ENCODE peak calls at places on chromosomes 16 and 17, in five cellular contexts. A, M, N, Q and L are unnamed samples.

GRCh38 chr16:75286996-75287395 is 35.6 kb upstream of the BCAR1 start:
- DNase-seq in A (no peak), M (no peak), N (no peak), Q (no peak), L (no peak)

GRCh38 chr16:70253291-70254094 is 1.8 kb upstream of the EXOSC6 start:
- DNase-seq in A (peak; percentile 51), M (peak; percentile 56), N (no peak), Q (peak; percentile 26), L (no peak)

GRCh38 chr17:7557825-7558543 is 566 bp upstream of the TNFSF13 start:
- DNase-seq in A (peak; percentile 94), M (no peak), N (peak; percentile 95), Q (peak; percentile 94), L (peak; percentile 93)

GRCh38 chr16:35409503-35409902 is 1950.1 kb downstream of the TP53TG3F start:
- DNase-seq in A (no peak), M (no peak), N (no peak), Q (no peak), L (no peak)

GRCh38 chr17:9875441-9875840 is 29.6 kb downstream of the RCVRN start:
- DNase-seq in A (peak; percentile 8), M (no peak), N (no peak), Q (no peak), L (no peak)

GRCh38 chr16:71453051-71453450 is 9.0 kb downstream of the ZNF23 start:
- DNase-seq in A (no peak), M (no peak), N (no peak), Q (no peak), L (no peak)

GRCh38 chr16:1458977-1459341 is 14.6 kb upstream of the CCDC154 start:
- DNase-seq in A (no peak), M (peak; percentile 39), N (no peak), Q (no peak), L (no peak)

GRCh38 chr16:25224731-25225319 is 8.1 kb downstream of the AQP8 start:
- DNase-seq in A (no peak), M (no peak), N (no peak), Q (no peak), L (no peak)

GRCh38 chr17:8799851-8800212 is 667 bp upstream of the MFSD6L start:
- DNase-seq in A (no peak), M (no peak), N (no peak), Q (no peak), L (no peak)

GRCh38 chr16:72554935-72555334 is 383.0 kb upstream of the PMFBP1 start:
- DNase-seq in A (no peak), M (no peak), N (no peak), Q (no peak), L (no peak)

GRCh38 chr16:2191446-2191706 is 5.0 kb downstream of the CASKIN1 start:
- DNase-seq in A (no peak), M (no peak), N (no peak), Q (no peak), L (no peak)

GRCh38 chr16:81318711-81319110 is 3.9 kb downstream of the GAN start:
- DNase-seq in A (no peak), M (no peak), N (no peak), Q (no peak), L (no peak)

GRCh38 chr17:47630614-47631013 is 19.1 kb upstream of the KPNB1 start:
- DNase-seq in A (no peak), M (no peak), N (no peak), Q (no peak), L (no peak)

GRCh38 chr17:80919331-80920284 is 72.0 kb upstream of the CHMP6 start:
- DNase-seq in A (no peak), M (no peak), N (no peak), Q (no peak), L (no peak)

GRCh38 chr16:67109407-67110135 is at the start of gene PHAF1:
- DNase-seq in A (peak; percentile 92), M (peak; percentile 96), N (peak; percentile 96), Q (peak; percentile 97), L (peak; percentile 95)

GRCh38 chr17:7001562-7001961 is 5.7 kb downstream of the ALOX12 start:
- DNase-seq in A (peak; percentile 45), M (no peak), N (no peak), Q (no peak), L (no peak)

GRCh38 chr17:68353121-68353521 is 61.8 kb downstream of the ARSG start:
- DNase-seq in A (no peak), M (no peak), N (no peak), Q (no peak), L (no peak)

GRCh38 chr17:38451840-38452529 is 23.7 kb downstream of the ARHGAP23 start:
- DNase-seq in A (peak; percentile 31), M (no peak), N (no peak), Q (no peak), L (no peak)

GRCh38 chr17:75271955-75272847 is 1.2 kb upstream of the MIF4GD start:
- DNase-seq in A (peak; percentile 90), M (peak; percentile 47), N (no peak), Q (no peak), L (no peak)

GRCh38 chr16:84567446-84567962 is 50.4 kb downstream of the COTL1 start:
- DNase-seq in A (no peak), M (peak; percentile 59), N (no peak), Q (no peak), L (no peak)

GRCh38 chr16:84563776-84564420 is 54.0 kb downstream of the COTL1 start:
- DNase-seq in A (no peak), M (no peak), N (no peak), Q (no peak), L (no peak)

GRCh38 chr16:84568066-84568465 is 49.8 kb downstream of the COTL1 start:
- DNase-seq in A (no peak), M (no peak), N (no peak), Q (peak; percentile 38), L (no peak)

GRCh38 chr16:84566580-84567244 is 51.2 kb downstream of the COTL1 start:
- DNase-seq in A (no peak), M (no peak), N (no peak), Q (no peak), L (no peak)

DNA sequence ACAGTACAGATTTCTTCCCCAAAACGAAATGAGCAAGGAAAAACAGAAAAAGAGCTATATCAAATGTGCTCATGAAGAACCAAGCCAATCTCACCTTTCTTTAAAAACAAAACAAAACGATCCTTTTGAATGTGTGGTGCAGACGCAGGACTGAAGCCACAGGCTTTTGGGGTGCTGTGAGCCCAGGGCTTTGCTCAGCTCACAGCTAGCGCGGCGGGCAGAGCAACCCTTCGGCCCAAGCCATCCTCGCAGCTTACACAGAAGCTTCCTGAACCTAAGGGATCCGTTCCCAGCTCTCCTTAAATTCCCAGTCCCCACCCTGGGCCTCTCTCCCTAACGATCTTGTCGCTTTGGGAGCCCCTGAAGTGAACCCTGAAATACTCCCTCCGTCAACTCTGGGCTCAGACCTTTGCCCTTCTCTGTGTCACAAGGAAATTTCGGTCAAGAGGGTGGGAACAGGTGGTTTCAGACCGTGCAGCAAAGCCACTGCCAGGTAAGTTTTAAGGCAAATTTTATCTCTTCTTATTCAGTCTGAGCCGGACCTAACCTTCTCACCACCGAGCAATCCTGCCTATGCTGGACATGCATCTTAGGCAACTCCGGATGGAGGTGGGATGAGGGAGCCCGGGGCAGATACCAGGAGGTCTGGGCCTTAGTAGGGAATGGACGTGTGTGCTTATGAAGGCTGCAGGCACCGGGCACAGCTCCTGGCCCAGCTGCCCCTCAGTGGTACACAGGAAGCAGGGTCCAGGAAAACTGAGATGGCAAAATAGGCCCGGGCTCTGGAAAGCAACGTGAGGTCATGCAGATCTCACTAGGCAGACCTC is 52.0 kb downstream of the COTL1 start:
- DNase-seq in A (no peak), M (no peak), N (no peak), Q (no peak), L (no peak)
- H3K4me1 ChIP-seq in A (no peaks in the 10 kb centered on the region), M (no peaks in the 10 kb centered on the region), N (no peaks in the 10 kb centered on the region), Q (peaks cover 20% of the 10 kb centered on the region), L (no peaks in the 10 kb centered on the region)

GRCh38 chr17:32269377-32269776 is 3.7 kb downstream of the RHBDL3 start:
- DNase-seq in A (peak; percentile 26), M (no peak), N (no peak), Q (no peak), L (no peak)

GRCh38 chr17:32266389-32267269 is 997 bp downstream of the RHBDL3 start:
- DNase-seq in A (no peak), M (no peak), N (no peak), Q (no peak), L (no peak)

GRCh38 chr17:32265896-32266388 is 310 bp downstream of the RHBDL3 start:
- DNase-seq in A (no peak), M (no peak), N (no peak), Q (no peak), L (no peak)

GRCh38 chr17:32268734-32269288 is 3.2 kb downstream of the RHBDL3 start:
- DNase-seq in A (no peak), M (no peak), N (no peak), Q (no peak), L (no peak)

DNA sequence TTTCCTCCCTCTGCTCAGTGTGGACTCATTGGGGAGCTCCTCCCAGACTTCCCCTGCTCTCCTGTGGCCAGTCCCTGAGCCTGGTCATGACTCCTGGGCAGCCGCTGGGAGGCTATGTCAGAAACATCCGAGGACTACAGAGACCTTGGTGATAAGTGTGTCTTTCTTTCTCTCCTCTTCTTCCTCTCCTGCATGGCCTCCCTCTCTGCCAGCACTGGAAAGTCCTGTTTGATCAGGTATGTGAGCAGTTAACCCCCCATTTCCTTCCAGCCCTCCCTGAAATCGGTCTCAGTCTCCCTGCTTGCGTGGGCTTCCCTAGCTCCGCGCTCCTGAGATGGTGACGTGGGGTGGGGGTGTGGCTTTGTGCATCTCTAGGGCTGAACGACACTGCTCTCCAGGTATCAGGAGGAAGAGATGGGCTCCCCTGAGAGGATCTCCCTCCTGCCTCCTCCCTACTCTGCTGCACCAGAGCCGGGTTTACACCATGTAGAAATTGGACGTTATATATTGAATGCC is 2.1 kb downstream of the RHBDL3 start:
- DNase-seq in A (peak; percentile 45), M (no peak), N (no peak), Q (no peak), L (no peak)
- H3K4me3 ChIP-seq in A (no peak overlapping the region), M (no peak overlapping the region), N (peak overlapping the region; percentile 90), Q (no peak overlapping the region), L (no peak overlapping the region)

DNA sequence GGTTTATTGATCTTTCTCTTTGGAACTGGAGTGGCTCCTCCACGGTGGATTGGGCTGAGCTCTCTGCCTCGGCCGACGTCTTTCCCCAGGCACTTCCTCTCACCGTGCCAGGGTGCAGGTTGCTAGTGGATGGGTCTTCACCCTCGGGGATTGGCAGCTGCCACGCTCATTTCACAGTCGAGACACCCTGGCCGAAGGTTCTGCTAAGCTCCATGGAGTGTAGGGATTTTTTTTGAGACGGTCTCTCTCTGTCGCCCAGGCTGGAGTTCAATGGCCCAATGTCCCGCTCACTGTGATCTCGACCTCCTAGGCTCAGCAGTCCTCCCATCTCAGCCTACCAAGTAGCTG is 280.8 kb downstream of the SEC14L1 start:
- DNase-seq in A (no peak), M (no peak), N (no peak), Q (no peak), L (no peak)
- H3K4me1 ChIP-seq in A (peaks cover 74% of the 10 kb centered on the region), M (peaks cover 62% of the 10 kb centered on the region), N (peaks cover 58% of the 10 kb centered on the region), Q (peaks cover 61% of the 10 kb centered on the region), L (peaks cover 83% of the 10 kb centered on the region)

GRCh38 chr16:85090166-85090565 is 22.1 kb downstream of the CIBAR2 start:
- DNase-seq in A (no peak), M (no peak), N (no peak), Q (no peak), L (no peak)

GRCh38 chr16:85087899-85088569 is 24.2 kb downstream of the CIBAR2 start:
- DNase-seq in A (no peak), M (no peak), N (no peak), Q (no peak), L (no peak)

GRCh38 chr16:85090873-85091521 is 21.3 kb downstream of the CIBAR2 start:
- DNase-seq in A (peak; percentile 86), M (no peak), N (no peak), Q (peak; percentile 24), L (no peak)

GRCh38 chr16:85088570-85089214 is 23.6 kb downstream of the CIBAR2 start:
- DNase-seq in A (no peak), M (no peak), N (no peak), Q (no peak), L (no peak)

GRCh38 chr16:85089485-85089884 is 22.8 kb downstream of the CIBAR2 start:
- DNase-seq in A (no peak), M (no peak), N (peak; percentile 68), Q (no peak), L (no peak)
- H3K4me3 ChIP-seq in A (no peak overlapping the region), M (no peak overlapping the region), N (peak overlapping the region; percentile 30), Q (no peak overlapping the region), L (no peak overlapping the region)